ENCODE peak calls at places on chromosomes 6 and 20, in four cellular contexts. X is effector memory CD8-positive, alpha-beta T cell; D is activated CD4-positive, CD25-positive, alpha-beta regulatory T cell treated with anti-CD3 and anti-CD28 coated beads, Interleukin-2, amount 50 U/mL, for 24 hours; A is activated T-cell treated with anti-CD3 and anti-CD28 coated beads, Interleukin-2, amount 50 U/mL, for 72 hours. G is an unnamed sample.

GRCh38 chr6:90135672-90136071 is 161.0 kb downstream of the BACH2 start:
- ATAC-seq in X (no peak), D (peak; percentile 17), A (no peak), G (no peak)

GRCh38 chr6:1404713-1405098 is 15.3 kb downstream of the FOXF2 start:
- ATAC-seq in X (no peak), D (no peak), A (no peak), G (no peak)

GRCh38 chr20:32678948-32679347 is 5.2 kb upstream of the C20orf203 start:
- ATAC-seq in X (no peak), D (no peak), A (no peak), G (peak; percentile 49)

GRCh38 chr6:139147628-139148027 is 12.7 kb downstream of the HECA start:
- ATAC-seq in X (no peak), D (no peak), A (no peak), G (peak; percentile 48)

GRCh38 chr6:63793727-63794126 is 158.1 kb downstream of the PHF3 start:
- ATAC-seq in X (no peak), D (no peak), A (no peak), G (no peak)

GRCh38 chr6:5130135-5130866 is 45.2 kb downstream of the PPP1R3G start:
- ATAC-seq in X (no peak), D (no peak), A (no peak), G (no peak)

GRCh38 chr20:58605292-58606065 is 45.6 kb upstream of the STX16 start:
- ATAC-seq in X (no peak), D (no peak), A (no peak), G (no peak)

GRCh38 chr6:110329729-110330436 is 28.3 kb downstream of the METTL24 start:
- ATAC-seq in X (no peak), D (no peak), A (no peak), G (no peak)

GRCh38 chr20:19709635-19710335 is 48.3 kb upstream of the RIN2 start:
- ATAC-seq in X (no peak), D (no peak), A (no peak), G (no peak)

GRCh38 chr6:161353208-161353613 is 79.3 kb upstream of the AGPAT4 start:
- ATAC-seq in X (no peak), D (no peak), A (no peak), G (no peak)

G was measured in esophagus mucosa.